ENCODE peak calls at places on chromosomes 13 and 19, in seven cellular contexts. Y is colonic mucosa, X is adrenal gland, T is astrocyte, G is upper lobe of right lung, V is transverse colon, P is tibial artery. I is an unnamed sample.

GRCh38 chr19:39413269-39413902 is 917 bp downstream of the PLEKHG2 start:
- DNase-seq in V (peak; percentile 58), Y (peak; percentile 56), P (peak; percentile 69), G (peak; percentile 80), X (peak; percentile 64), T (no peak), I (peak; percentile 49)

GRCh38 chr19:43438291-43439162 is 23.8 kb downstream of the TEX101 start:
- DNase-seq in P (no peak), X (peak; percentile 54), G (no peak), T (peak; percentile 50), Y (peak; percentile 65), V (peak; percentile 45), I (peak; percentile 54)

GRCh38 chr13:43441464-43441863 is 345.3 kb downstream of the ENOX1 start:
- DNase-seq in G (no peak), P (no peak), T (no peak), Y (no peak), X (no peak), V (no peak), I (no peak)

GRCh38 chr13:19596960-19597361 is 35.6 kb upstream of the TPTE2 start:
- DNase-seq in Y (no peak), X (no peak), T (peak; percentile 30), V (no peak), G (no peak), P (no peak), I (no peak)

GRCh38 chr19:40529093-40529954 is 47.3 kb upstream of the SHKBP1 start:
- DNase-seq in Y (peak; percentile 83), V (peak; percentile 88), X (peak; percentile 84), T (peak; percentile 35), P (peak; percentile 76), G (peak; percentile 93), I (peak; percentile 89)

GRCh38 chr19:18853755-18854427 is 22.1 kb downstream of the UPF1 start:
- DNase-seq in V (no peak), Y (no peak), T (no peak), X (no peak), G (peak; percentile 56), P (no peak), I (no peak)

GRCh38 chr19:16363852-16364230 is 39.2 kb downstream of the KLF2 start:
- DNase-seq in G (no peak), T (no peak), V (no peak), X (no peak), P (no peak), Y (no peak), I (no peak)

GRCh38 chr13:23701646-23702045 is 131.4 kb downstream of the TNFRSF19 start:
- DNase-seq in G (no peak), X (no peak), P (peak; percentile 93), Y (no peak), V (peak; percentile 38), T (peak; percentile 83), I (no peak)

GRCh38 chr13:74061939-74062595 is 72.1 kb downstream of the KLF12 start:
- DNase-seq in V (no peak), P (no peak), G (no peak), Y (no peak), T (peak; percentile 50), X (peak; percentile 32), I (no peak)

GRCh38 chr19:30281903-30282302 is 90.3 kb upstream of the ZNF536 start:
- DNase-seq in X (no peak), Y (no peak), G (no peak), P (no peak), T (no peak), V (no peak), I (no peak)

GRCh38 chr19:29886535-29886934 is 55.5 kb upstream of the URI1 start:
- DNase-seq in G (no peak), X (no peak), Y (no peak), V (no peak), P (no peak), T (no peak), I (peak; percentile 8)

GRCh38 chr13:46756977-46757376 is 40.0 kb downstream of the ESD start:
- DNase-seq in X (no peak), T (no peak), V (no peak), G (no peak), P (no peak), Y (no peak), I (no peak)

GRCh38 chr13:99575376-99575775 is 74.1 kb downstream of the TM9SF2 start:
- DNase-seq in Y (no peak), P (no peak), G (no peak), V (no peak), X (no peak), T (no peak), I (no peak)

GRCh38 chr13:99572921-99573320 is 71.6 kb downstream of the TM9SF2 start:
- DNase-seq in T (peak; percentile 8), G (no peak), P (no peak), X (no peak), Y (no peak), V (no peak), I (no peak)

GRCh38 chr13:99582511-99582910 is 81.2 kb downstream of the TM9SF2 start:
- DNase-seq in V (no peak), T (no peak), P (no peak), G (no peak), X (no peak), Y (no peak), I (no peak)

GRCh38 chr13:99580500-99581268 is 79.4 kb downstream of the TM9SF2 start:
- DNase-seq in P (no peak), X (no peak), Y (no peak), T (no peak), G (no peak), V (no peak), I (no peak)

GRCh38 chr13:99577934-99578917 is 77.0 kb downstream of the TM9SF2 start:
- DNase-seq in V (no peak), X (peak; percentile 41), P (no peak), T (no peak), Y (no peak), G (no peak), I (no peak)
- TF ChIP-seq CTCF in V (no peak), X (no peak), P (peak; percentile 40), T (no peak), Y (no peak), G (peak; percentile 24), I (no peak)

GRCh38 chr19:5787554-5788182 is 3.1 kb upstream of the PRR22 start:
- DNase-seq in G (no peak), V (no peak), P (no peak), T (no peak), Y (no peak), X (no peak), I (no peak)

GRCh38 chr19:5786593-5787551 is 2.3 kb upstream of the PRR22 start:
- DNase-seq in T (no peak), P (no peak), G (no peak), V (no peak), X (no peak), Y (no peak), I (no peak)

GRCh38 chr19:5782945-5783919 is 1.3 kb downstream of the PRR22 start:
- DNase-seq in Y (no peak), G (no peak), T (no peak), X (no peak), P (no peak), V (no peak), I (no peak)

GRCh38 chr19:5784581-5785147 is at the start of gene PRR22:
- DNase-seq in V (no peak), T (no peak), Y (no peak), X (no peak), P (no peak), G (no peak), I (no peak)

GRCh38 chr19:5785423-5785822 is 877 bp upstream of the PRR22 start:
- DNase-seq in T (no peak), P (no peak), Y (no peak), X (no peak), G (no peak), V (no peak), I (no peak)
- H3K36me3 ChIP-seq in T (peaks cover 5% of the 10 kb centered on the region), P (peaks cover 55% of the 10 kb centered on the region), Y (peaks cover 20% of the 10 kb centered on the region), X (no peaks in the 10 kb centered on the region), G (peaks cover 59% of the 10 kb centered on the region), V (peaks cover 5% of the 10 kb centered on the region), I (no peaks in the 10 kb centered on the region)

DNA sequence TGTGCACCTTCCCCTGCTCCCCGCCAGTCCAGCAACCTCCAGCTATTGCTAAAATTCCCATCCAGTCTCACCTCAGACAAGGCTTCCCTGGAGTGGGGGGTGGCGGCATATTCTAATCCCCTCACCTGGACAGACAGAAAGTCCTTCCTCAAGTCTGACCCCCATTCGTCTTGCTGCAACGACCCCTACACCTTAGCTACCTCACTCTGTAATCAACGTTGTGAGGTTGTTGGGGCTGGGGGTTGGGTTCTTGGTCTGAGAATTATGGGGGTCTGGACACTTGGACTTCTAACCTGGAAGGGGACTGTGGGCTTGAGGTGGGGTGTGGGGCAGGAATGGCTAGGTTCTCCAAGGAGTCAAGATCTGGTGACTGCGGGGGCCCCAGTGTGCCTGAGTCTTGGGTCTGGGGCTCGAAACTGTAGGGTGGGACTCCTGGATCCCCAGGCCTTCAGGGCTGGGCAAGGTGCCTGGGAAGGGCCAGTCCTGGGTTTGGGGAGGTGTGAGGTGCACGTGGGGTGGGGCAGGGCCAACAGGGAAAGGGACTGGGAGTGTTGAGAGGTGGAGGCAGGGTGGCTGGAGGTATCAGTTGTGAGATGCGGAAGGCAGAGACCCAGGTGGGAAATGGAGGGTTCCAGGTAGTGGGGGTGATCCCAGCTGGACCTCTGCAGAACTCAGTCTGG is 1.3 kb downstream of the FOXA3 start:
- DNase-seq in P (no peak), G (no peak), X (no peak), T (no peak), V (peak; percentile 54), Y (peak; percentile 77), I (no peak)
- H3K4me3 ChIP-seq in P (no peak overlapping the region), G (no peak overlapping the region), X (no peak overlapping the region), T (no peak overlapping the region), V (no peak overlapping the region), Y (peak overlapping the region; percentile 77), I (peak overlapping the region; percentile 3)

DNA sequence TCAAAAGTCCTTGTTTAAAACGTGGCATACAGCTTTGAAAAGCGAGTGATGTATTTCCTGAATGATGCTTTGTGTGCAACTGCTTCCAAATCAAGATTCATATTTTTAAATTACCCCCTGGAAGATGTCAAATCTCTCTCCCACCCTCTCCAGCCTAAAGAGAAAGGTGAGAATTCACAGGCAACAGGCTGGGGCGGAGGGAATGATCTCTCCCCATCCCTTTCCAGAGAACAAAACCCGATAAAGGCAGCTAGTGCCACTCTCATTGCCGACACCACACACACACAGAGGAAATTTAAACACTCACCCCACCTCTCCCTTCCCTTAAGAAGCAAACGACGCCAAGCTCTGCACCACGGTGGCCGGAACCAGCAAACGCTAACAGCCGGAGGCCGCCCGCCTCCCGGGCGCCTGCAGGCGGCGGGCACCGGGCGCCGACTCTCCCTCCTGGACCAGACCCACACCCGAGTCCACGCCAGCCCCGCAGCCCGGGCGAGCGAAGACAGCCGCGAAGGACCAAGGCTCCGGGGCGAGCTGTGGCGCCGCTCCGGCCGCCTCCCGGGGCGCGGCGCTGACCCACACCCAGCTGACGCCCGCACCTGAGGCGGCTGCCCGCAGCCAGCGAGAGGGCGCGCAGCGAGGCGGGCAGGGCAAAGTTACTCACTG is 485 bp downstream of the LNX2 start:
- DNase-seq in V (peak; percentile 57), Y (peak; percentile 43), X (peak; percentile 53), T (peak; percentile 11), P (peak; percentile 41), G (no peak), I (peak; percentile 69)
- TF ChIP-seq CTCF in V (peak; percentile 61), Y (peak; percentile 16), X (no peak), T (no peak), P (peak; percentile 41), G (peak; percentile 31), I (peak; percentile 47)

DNA sequence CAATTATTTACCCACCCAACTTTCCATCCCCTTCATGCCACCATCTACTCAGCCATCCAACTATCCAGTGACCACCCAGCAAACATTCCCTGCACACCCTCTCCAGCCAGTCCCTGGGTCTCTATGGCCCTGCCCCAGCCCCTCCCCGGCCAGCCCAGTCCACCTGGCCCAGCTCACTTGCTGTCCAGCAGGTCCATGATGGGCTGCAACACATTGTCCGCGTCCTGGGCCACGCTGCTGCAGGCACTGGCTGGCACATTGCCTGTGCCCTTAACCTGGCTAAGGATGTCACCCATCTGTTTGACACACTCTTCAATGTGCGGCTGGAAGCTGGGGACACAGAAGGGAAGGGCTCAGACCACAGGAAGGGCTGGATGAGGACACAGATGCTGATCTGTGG is 61.7 kb downstream of the UNC13A start:
- DNase-seq in V (no peak), Y (no peak), G (no peak), T (no peak), P (no peak), X (no peak), I (no peak)
- H3K36me3 ChIP-seq in V (no peaks in the 10 kb centered on the region), Y (no peaks in the 10 kb centered on the region), G (no peaks in the 10 kb centered on the region), T (no peaks in the 10 kb centered on the region), P (no peaks in the 10 kb centered on the region), X (no peaks in the 10 kb centered on the region), I (no peaks in the 10 kb centered on the region)

I was measured in Peyer's patch.